ENCODE peak calls at places on chromosomes 16 and 17, in nine cellular contexts. W is CD4-positive, alpha-beta T cell; V is heart right ventricle; C is bronchial epithelial cell; E is activated CD8-positive, alpha-beta T cell treated with anti-CD3 and anti-CD28 coated beads for 36 hours; B is A673; N is AG04450; X is cardiac muscle cell; D is upper lobe of left lung. L is an unnamed sample.

GRCh38 chr17:17844500-17844899 is 7.7 kb upstream of the SREBF1 start:
- DNase-seq in W (no peak), V (no peak), C (no peak), E (no peak), B (no peak), N (no peak), X (no peak), D (no peak), L (no peak)

GRCh38 chr17:28174352-28175046 is 132.0 kb downstream of the NLK start:
- DNase-seq in W (no peak), V (no peak), C (peak; percentile 70), E (peak; percentile 74), B (no peak), N (no peak), X (peak; percentile 26), D (no peak), L (no peak)

GRCh38 chr17:40490289-40490853 is 11.1 kb downstream of the TNS4 start:
- DNase-seq in W (no peak), V (peak; percentile 38), C (peak; percentile 82), E (peak; percentile 51), B (no peak), N (peak; percentile 59), X (peak; percentile 55), D (no peak), L (no peak)

GRCh38 chr17:82229686-82230626 is 1.1 kb downstream of the SLC16A3 start:
- DNase-seq in W (no peak), V (no peak), C (no peak), E (no peak), B (no peak), N (no peak), X (peak; percentile 51), D (no peak), L (no peak)

GRCh38 chr16:15572329-15573001 is 70.5 kb downstream of the MARF1 start:
- DNase-seq in W (no peak), V (no peak), C (peak; percentile 44), E (peak; percentile 65), B (peak; percentile 48), N (peak; percentile 20), X (no peak), D (no peak), L (peak; percentile 34)

GRCh38 chr16:64083428-64084129 is 1038.3 kb downstream of the CDH11 start:
- DNase-seq in W (no peak), V (no peak), C (no peak), E (no peak), B (no peak), N (no peak), X (no peak), D (no peak), L (no peak)

GRCh38 chr17:40022961-40023541 is 7.8 kb downstream of the CSF3 start:
- DNase-seq in W (no peak), V (no peak), C (peak; percentile 34), E (no peak), B (no peak), N (no peak), X (no peak), D (peak; percentile 85), L (no peak)

GRCh38 chr16:16073884-16074781 is 124.7 kb downstream of the ABCC1 start:
- DNase-seq in W (no peak), V (no peak), C (no peak), E (no peak), B (no peak), N (peak; percentile 81), X (peak; percentile 90), D (peak; percentile 47), L (peak; percentile 82)

GRCh38 chr16:66471264-66471663 is 44.2 kb downstream of the BEAN1 start:
- DNase-seq in W (no peak), V (no peak), C (no peak), E (no peak), B (no peak), N (no peak), X (no peak), D (no peak), L (no peak)

GRCh38 chr16:66469932-66470546 is 42.9 kb downstream of the BEAN1 start:
- DNase-seq in W (no peak), V (no peak), C (no peak), E (no peak), B (no peak), N (no peak), X (no peak), D (no peak), L (no peak)

GRCh38 chr16:66472961-66473610 is 46.0 kb downstream of the BEAN1 start:
- DNase-seq in W (no peak), V (no peak), C (no peak), E (no peak), B (peak; percentile 36), N (no peak), X (no peak), D (no peak), L (no peak)

GRCh38 chr16:66470556-66470955 is 43.5 kb downstream of the BEAN1 start:
- DNase-seq in W (no peak), V (no peak), C (no peak), E (no peak), B (no peak), N (no peak), X (no peak), D (no peak), L (no peak)

GRCh38 chr16:66471696-66472393 is 44.8 kb downstream of the BEAN1 start:
- DNase-seq in W (no peak), V (no peak), C (peak; percentile 39), E (no peak), B (no peak), N (no peak), X (no peak), D (no peak), L (no peak)
- TF ChIP-seq CTCF in W (no peak), V (no peak), C (no peak), E (no peak), B (no peak), N (no peak), X (no peak), D (no peak), L (no peak)

GRCh38 chr16:27308792-27309191 is 5.0 kb upstream of the IL4R start:
- DNase-seq in W (no peak), V (no peak), C (no peak), E (no peak), B (no peak), N (no peak), X (no peak), D (no peak), L (no peak)

GRCh38 chr16:27312580-27313421 is 973 bp upstream of the IL4R start:
- DNase-seq in W (no peak), V (no peak), C (no peak), E (no peak), B (no peak), N (no peak), X (no peak), D (peak; percentile 16), L (no peak)

GRCh38 chr16:27311897-27312303 is 1.9 kb upstream of the IL4R start:
- DNase-seq in W (no peak), V (no peak), C (no peak), E (peak; percentile 26), B (no peak), N (no peak), X (no peak), D (no peak), L (no peak)

GRCh38 chr16:27311449-27311831 is 2.3 kb upstream of the IL4R start:
- DNase-seq in W (no peak), V (no peak), C (peak; percentile 60), E (no peak), B (no peak), N (no peak), X (no peak), D (no peak), L (no peak)

GRCh38 chr16:27310576-27311448 is 3.0 kb upstream of the IL4R start:
- DNase-seq in W (no peak), V (no peak), C (no peak), E (no peak), B (no peak), N (no peak), X (no peak), D (peak; percentile 16), L (no peak)
- TF ChIP-seq CTCF in W (no peak), V (no peak), C (no peak), E (no peak), B (no peak), N (no peak), X (no peak), D (no peak), L (no peak)

DNA sequence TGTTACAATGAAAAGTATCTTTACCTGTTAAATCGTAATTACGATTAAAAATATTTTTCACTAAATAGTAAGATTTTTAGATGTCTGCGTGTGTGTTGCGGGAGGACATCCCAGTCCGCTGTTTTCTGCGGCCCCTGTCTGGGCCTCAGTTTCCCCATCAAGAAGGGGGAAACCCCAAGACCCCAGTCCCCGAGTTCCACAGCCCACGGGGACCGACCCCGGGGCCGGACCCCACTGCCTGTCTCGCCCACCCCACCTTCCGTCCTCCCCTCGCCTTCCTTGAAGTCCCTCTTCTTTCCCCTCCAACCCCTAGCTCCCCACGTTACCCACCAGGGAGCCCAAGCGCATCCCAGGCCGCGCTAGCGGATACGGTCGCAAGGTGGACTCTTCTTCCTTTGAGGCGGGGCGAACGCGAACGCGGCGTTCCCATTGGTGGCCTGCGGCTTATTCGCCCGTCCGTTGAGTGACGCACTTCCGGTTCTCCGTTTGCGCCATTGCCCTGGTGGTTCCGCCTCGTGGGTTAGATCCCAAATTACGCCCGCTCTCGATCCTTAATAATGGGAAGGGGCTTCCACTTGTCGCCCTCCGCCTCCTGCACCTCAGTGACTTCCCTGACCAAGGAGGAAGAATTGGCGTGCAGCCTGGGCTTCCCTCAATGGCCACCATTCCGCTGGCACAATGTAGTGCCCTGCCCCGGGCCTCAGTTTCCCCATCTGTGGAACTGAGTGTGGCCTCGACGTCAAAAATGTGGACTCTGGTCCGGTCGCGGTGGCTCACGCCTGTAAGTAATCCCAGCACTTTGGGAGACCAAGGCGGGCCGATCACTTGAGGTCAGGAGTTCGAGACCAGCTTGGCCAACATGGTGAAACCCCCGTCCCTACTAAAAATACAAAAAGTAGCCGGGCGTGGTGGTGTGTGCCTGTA is at the start of gene NSMCE1:
- DNase-seq in W (peak; percentile 96), V (peak; percentile 99), C (peak; percentile 84), E (peak; percentile 99), B (peak; percentile 98), N (peak; percentile 87), X (peak; percentile 92), D (peak; percentile 98), L (peak; percentile 93)
- TF ChIP-seq CTCF in W (no peak), V (peak; percentile 8), C (peak; percentile 35), E (no peak), B (peak; percentile 18), N (peak; percentile 26), X (no peak), D (peak; percentile 56), L (peak; percentile 47)

DNA sequence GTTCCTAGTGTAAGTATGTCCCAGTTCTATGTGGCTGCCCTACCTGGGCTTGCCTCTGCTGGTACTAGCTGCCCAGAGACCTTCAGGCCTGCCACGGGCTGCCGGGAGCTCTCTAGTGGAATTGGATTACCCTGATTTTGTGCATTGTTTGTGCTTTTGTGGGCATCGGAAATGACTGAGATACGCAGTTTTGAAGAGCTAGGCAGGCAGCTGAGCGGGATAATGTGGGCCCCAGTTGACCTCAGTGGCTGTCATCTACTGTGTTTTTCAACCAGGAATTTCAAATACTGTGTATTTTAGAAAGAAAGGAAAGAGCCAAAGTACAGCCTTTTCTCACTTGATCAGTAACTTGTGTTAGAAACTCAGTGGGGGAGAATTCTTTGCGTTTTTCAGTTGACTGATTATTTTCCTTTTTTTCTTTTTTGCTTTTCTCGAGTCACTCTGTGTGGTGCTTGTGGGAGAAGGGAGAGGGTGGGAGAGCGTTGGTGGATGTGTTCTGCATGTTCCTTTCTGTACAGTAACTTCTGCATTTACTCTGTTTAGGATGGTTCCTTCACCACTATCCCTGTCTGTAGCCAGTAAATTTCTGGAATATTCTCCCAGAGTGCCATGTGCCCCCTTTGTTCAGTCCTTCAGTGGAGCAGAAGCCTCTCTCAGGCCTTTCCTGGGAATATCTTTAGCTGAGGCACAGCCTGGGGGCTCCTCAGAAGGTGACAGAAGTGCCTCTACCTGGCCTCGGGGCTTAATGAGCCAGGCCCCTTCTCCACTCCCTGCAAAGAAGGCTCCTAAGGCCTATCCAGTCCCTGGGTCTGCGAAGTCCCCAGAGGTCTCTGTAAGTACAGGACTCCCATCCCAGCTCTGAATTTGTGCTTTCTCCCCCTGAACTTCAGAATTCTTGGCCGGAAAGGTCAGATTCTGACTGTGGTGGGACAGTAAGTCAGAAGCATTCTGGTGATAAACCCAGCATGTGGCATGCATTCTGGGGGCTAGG is 15.0 kb upstream of the SLC12A3 start:
- DNase-seq in W (no peak), V (no peak), C (no peak), E (no peak), B (no peak), N (no peak), X (no peak), D (no peak), L (no peak)
- TF ChIP-seq CTCF in W (no peak), V (no peak), C (no peak), E (no peak), B (no peak), N (no peak), X (no peak), D (no peak), L (no peak)